ENCODE peak calls at places on chromosomes 13 and 19, in five cellular contexts. P is neural progenitor cell, Z is GM12878, D is HCT116, U is OCI-LY7. R is an unnamed sample.

GRCh38 chr19:3899531-3900294 is 19.2 kb downstream of the ATCAY start:
- DNase-seq in P (no peak), U (no peak), Z (no peak), D (no peak), R (no peak)

GRCh38 chr19:44072543-44073401 is 813 bp downstream of the ZNF284 start:
- DNase-seq in P (no peak), Z (no peak), U (no peak), D (no peak), R (peak; percentile 13)

GRCh38 chr13:32976046-32976781 is 40.0 kb upstream of the KL start:
- DNase-seq in U (no peak), P (no peak), Z (no peak), D (no peak), R (no peak)

GRCh38 chr19:15587663-15588062 is 27.4 kb upstream of the CYP4F8 start:
- DNase-seq in U (no peak), Z (no peak), P (no peak), D (no peak), R (no peak)

GRCh38 chr19:44943801-44944249 is 1.8 kb downstream of the APOC4 start:
- DNase-seq in P (no peak), D (no peak), Z (no peak), U (peak; percentile 75), R (no peak)

GRCh38 chr13:112699318-112699918 is 9.6 kb downstream of the ATP11A start:
- DNase-seq in Z (no peak), D (no peak), U (no peak), P (no peak), R (no peak)

GRCh38 chr13:53074119-53074518 is 45.5 kb downstream of the OLFM4 start:
- DNase-seq in D (no peak), Z (no peak), P (no peak), U (no peak), R (no peak)

GRCh38 chr19:42378225-42378929 is 11.7 kb downstream of the CNFN start:
- DNase-seq in P (no peak), D (no peak), U (no peak), Z (no peak), R (no peak)

GRCh38 chr13:33524086-33524485 is 238.5 kb upstream of the STARD13 start:
- DNase-seq in P (no peak), U (no peak), D (no peak), Z (no peak), R (no peak)

GRCh38 chr13:113785051-113786010 is 26.3 kb downstream of the TMEM255B start:
- DNase-seq in Z (no peak), D (peak; percentile 48), P (no peak), U (no peak), R (peak; percentile 77)

GRCh38 chr13:33932765-33933406 is 114.9 kb downstream of the RFC3 start:
- DNase-seq in P (no peak), U (no peak), D (no peak), Z (no peak), R (no peak)

GRCh38 chr19:47312366-47313006 is 2.8 kb downstream of the C5AR1 start:
- DNase-seq in U (no peak), P (no peak), D (no peak), Z (no peak), R (no peak)

GRCh38 chr19:47310323-47310722 is 662 bp downstream of the C5AR1 start:
- DNase-seq in D (no peak), U (no peak), P (no peak), Z (no peak), R (no peak)

GRCh38 chr19:47309038-47309437 is 623 bp upstream of the C5AR1 start:
- DNase-seq in P (no peak), U (no peak), D (no peak), Z (no peak), R (no peak)

GRCh38 chr19:47310819-47311218 is 1.2 kb downstream of the C5AR1 start:
- DNase-seq in D (no peak), P (no peak), U (no peak), Z (no peak), R (no peak)

DNA sequence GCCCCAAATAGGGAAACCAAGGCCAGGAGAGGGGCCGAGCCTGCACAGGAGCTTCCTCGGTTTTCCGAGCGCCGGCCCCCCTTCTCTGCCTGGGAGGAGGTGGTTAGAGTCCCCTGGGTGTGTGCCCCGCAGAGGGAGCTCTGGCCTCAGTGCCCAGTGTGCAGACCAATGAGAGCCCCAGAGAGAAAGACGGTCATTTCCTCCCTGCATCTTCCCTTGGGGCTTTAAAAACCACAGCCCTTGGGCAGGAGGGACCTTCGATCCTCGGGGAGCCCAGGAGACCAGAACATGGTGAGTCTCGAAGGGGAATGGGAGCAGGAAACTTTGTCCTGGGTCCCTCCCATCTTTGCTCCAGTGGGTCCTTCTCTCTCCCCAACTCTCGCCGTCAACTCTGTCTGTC is at the start of gene C5AR1:
- DNase-seq in D (no peak), Z (no peak), P (no peak), U (no peak), R (no peak)
- TF ChIP-seq CTCF in D (no peak), Z (no peak), P (no peak), U (no peak), R (no peak)

GRCh38 chr13:42990991-42991891 is 800 bp downstream of the EPSTI1 start:
- DNase-seq in D (no peak), Z (no peak), U (no peak), P (no peak), R (no peak)
- H2AFZ ChIP-seq in D (peak overlapping the region; percentile 63), Z (peak overlapping the region; percentile 18), U (peak overlapping the region; percentile 90), P (peak overlapping the region; percentile 80), R (peak overlapping the region; percentile 60)

DNA sequence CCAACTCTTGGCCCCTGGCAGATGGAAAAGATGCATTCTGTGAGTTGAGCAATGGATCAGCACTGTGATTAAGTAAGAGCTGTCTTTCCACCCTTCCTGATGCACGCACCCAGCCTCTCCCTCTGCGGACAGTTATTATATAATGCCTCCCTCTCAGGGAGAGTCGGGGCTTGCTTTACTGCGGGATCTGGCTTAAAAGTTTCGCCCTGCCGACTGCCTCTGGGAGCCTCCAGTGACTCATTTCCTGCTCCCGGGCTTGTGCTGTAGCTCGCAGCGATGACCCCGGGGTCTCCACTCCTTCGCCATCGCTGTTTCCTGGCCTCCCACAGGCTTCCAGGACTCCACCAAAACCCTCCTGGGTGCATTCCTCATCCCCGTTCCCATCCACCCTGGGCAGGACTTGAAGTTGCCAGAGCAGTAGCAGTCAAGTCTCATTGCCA is 107.4 kb upstream of the SLC7A1 start:
- DNase-seq in U (no peak), Z (no peak), P (no peak), D (no peak), R (peak; percentile 83)
- TF ChIP-seq CTCF in U (no peak), Z (no peak), P (no peak), D (no peak), R (no peak)

DNA sequence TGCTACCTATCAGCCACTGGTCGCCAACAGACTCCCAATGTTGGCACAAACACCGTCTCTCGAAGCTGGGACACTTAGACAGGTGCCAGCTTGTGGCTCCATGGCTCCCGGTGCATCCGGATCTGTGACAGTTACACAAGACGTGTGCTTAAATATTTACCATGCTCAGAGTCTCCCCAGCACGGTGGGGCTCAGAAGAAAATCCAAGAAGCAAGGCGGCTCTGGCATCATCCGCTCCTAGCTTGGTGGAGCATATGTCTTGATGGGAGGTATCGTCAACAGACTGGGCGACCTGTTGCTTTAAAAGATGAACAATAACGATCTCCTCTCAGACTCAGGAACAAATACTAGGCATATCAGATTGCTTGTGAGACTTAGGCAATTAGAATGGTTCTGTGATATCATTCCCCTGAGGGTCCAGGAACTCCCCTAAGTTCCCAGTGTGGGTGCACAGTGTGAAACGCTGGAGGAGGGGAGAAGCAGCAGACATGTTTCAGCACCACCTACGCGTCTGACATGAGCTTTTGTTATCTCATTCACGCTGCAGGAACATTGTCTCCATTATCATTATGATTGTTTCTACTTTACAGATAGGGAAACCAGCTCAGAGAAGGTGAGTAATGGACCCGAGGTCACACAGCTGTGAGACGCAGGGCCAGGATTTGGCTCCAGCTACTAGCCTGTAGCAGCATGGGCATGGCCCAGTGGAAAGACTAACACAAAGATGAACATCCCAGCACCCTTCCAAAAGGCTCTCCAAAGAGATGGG is 61.7 kb downstream of the ALOX5AP start:
- DNase-seq in U (no peak), D (no peak), Z (no peak), P (no peak), R (no peak)
- H2AFZ ChIP-seq in U (no peak overlapping the region), D (no peak overlapping the region), Z (peak overlapping the region; percentile 25), P (no peak overlapping the region), R (peak overlapping the region; percentile 80)

R was measured in keratinocyte.